ENCODE peak calls at places on chromosomes 3 and 15, in eight cellular contexts. Y is activated CD4-positive, CD25-positive, alpha-beta regulatory T cell treated with anti-CD3 and anti-CD28 coated beads, Interleukin-2, amount 50 U/mL, for 16 hours; N is activated T-helper 1 cell treated with Interleukin-2 at 50 U/mL for 16 hours; C is right cardiac atrium; W is IMR-90; R is left lung; T is hippocampal formation; U is GM12891. K is an unnamed sample.
A peak's percentile ranks its signal among the peaks of the same experiment; 100 is the strongest.

GRCh38 chr15:20340331-20340811 is 201.2 kb downstream of the GOLGA6L6 start:
- DNase-seq in U (no peak), R (peak; percentile 98), T (no peak), Y (no peak), C (peak; percentile 89), W (peak; percentile 18), N (no peak), K (no peak)

GRCh38 chr15:75235760-75236729 is 22.1 kb upstream of the GOLGA6C start:
- DNase-seq in N (no peak), U (peak; percentile 5), Y (no peak), W (no peak), T (no peak), C (peak; percentile 73), R (no peak), K (no peak)

GRCh38 chr15:44207643-44208042 is 12.6 kb upstream of the FRMD5 start:
- DNase-seq in N (no peak), W (peak; percentile 84), C (no peak), Y (no peak), R (no peak), U (no peak), T (no peak), K (no peak)

GRCh38 chr15:57922780-57923179 is 142.7 kb downstream of the ALDH1A2 start:
- DNase-seq in U (no peak), T (no peak), Y (no peak), N (no peak), W (no peak), C (peak; percentile 86), R (peak; percentile 83), K (no peak)

GRCh38 chr3:71511037-71511436 is 72.5 kb downstream of the FOXP1 start:
- DNase-seq in N (no peak), U (no peak), Y (no peak), W (peak; percentile 90), R (no peak), T (no peak), C (no peak), K (no peak)

GRCh38 chr3:192879346-192880031 is 38.2 kb downstream of the MB21D2 start:
- DNase-seq in N (no peak), C (no peak), U (no peak), W (peak; percentile 96), T (no peak), R (no peak), Y (no peak), K (no peak)

GRCh38 chr3:47711596-47711995 is 70.1 kb downstream of the SMARCC1 start:
- DNase-seq in C (no peak), Y (no peak), W (no peak), N (no peak), T (no peak), R (no peak), U (no peak), K (no peak)

GRCh38 chr3:25830373-25831305 is 40.7 kb downstream of the OXSM start:
- DNase-seq in R (no peak), U (no peak), T (peak; percentile 2), W (no peak), Y (no peak), N (no peak), C (no peak), K (no peak)

GRCh38 chr15:83365370-83365938 is 81.0 kb upstream of the BNC1 start:
- DNase-seq in C (peak; percentile 71), R (peak; percentile 82), U (no peak), W (peak; percentile 20), T (peak; percentile 60), N (no peak), Y (no peak), K (no peak)